ENCODE peak calls at places on chromosome 4, in six cellular contexts. F is astrocyte of the hippocampus; T is CD8-positive, alpha-beta memory T cell; M is omental fat pad; D is HuH-7; E is pancreas. S is an unnamed sample.

GRCh38 chr4:88737304-88738015 is 39.8 kb upstream of the NAP1L5 start:
- DNase-seq in F (peak; percentile 42), T (no peak), M (no peak), D (no peak), E (no peak), S (no peak)

GRCh38 chr4:67332627-67333026 is 212.7 kb downstream of the CENPC start:
- DNase-seq in F (no peak), T (no peak), M (no peak), D (peak; percentile 5), E (no peak), S (no peak)

GRCh38 chr4:80058740-80059139 is 14.3 kb downstream of the ANTXR2 start:
- DNase-seq in F (no peak), T (peak; percentile 72), M (no peak), D (no peak), E (no peak), S (peak; percentile 98)

GRCh38 chr4:13626492-13627184 is 887 bp downstream of the BOD1L1 start:
- DNase-seq in F (no peak), T (no peak), M (no peak), D (no peak), E (no peak), S (no peak)

GRCh38 chr4:102625232-102625930 is 124.2 kb downstream of the NFKB1 start:
- DNase-seq in F (no peak), T (peak; percentile 83), M (no peak), D (peak; percentile 30), E (no peak), S (peak; percentile 50)

GRCh38 chr4:156941940-156942548 is 29.6 kb downstream of the PDGFC start:
- DNase-seq in F (peak; percentile 94), T (no peak), M (no peak), D (peak; percentile 28), E (peak; percentile 39), S (no peak)

GRCh38 chr4:122086338-122086737 is 65.8 kb upstream of the BLTP1 start:
- DNase-seq in F (peak; percentile 3), T (no peak), M (no peak), D (no peak), E (no peak), S (no peak)

GRCh38 chr4:140755811-140756291 is 334 bp downstream of the TBC1D9 start:
- DNase-seq in F (peak; percentile 82), T (no peak), M (no peak), D (peak; percentile 25), E (peak; percentile 66), S (no peak)

GRCh38 chr4:79049840-79050520 is 110.7 kb upstream of the PAQR3 start:
- DNase-seq in F (no peak), T (no peak), M (no peak), D (no peak), E (peak; percentile 10), S (no peak)

GRCh38 chr4:1112174-1112820 is 1.1 kb downstream of the RNF212 start:
- DNase-seq in F (no peak), T (no peak), M (no peak), D (no peak), E (peak; percentile 66), S (no peak)

GRCh38 chr4:7358100-7358735 is 76.5 kb downstream of the PSAPL1 start:
- DNase-seq in F (peak; percentile 92), T (no peak), M (no peak), D (no peak), E (no peak), S (no peak)

GRCh38 chr4:14110407-14110806 is 482.9 kb upstream of the BOD1L1 start:
- DNase-seq in F (peak; percentile 9), T (no peak), M (no peak), D (no peak), E (no peak), S (no peak)

GRCh38 chr4:4405358-4405962 is 18.6 kb downstream of the NSG1 start:
- DNase-seq in F (no peak), T (no peak), M (no peak), D (no peak), E (no peak), S (no peak)

GRCh38 chr4:138494931-138495330 is 252.8 kb upstream of the SLC7A11 start:
- DNase-seq in F (peak; percentile 20), T (no peak), M (no peak), D (no peak), E (no peak), S (peak; percentile 72)